ENCODE peak calls at places on chromosome 17, in four cellular contexts. E is neuronal stem cell; D is CD4-positive, alpha-beta memory T cell; W is IMR-90. G is an unnamed sample.

GRCh38 chr17:44901323-44901965 is 2.2 kb upstream of the EFTUD2 start:
- DNase-seq in W (peak), E (no peak), D (no peak), G (no peak)

GRCh38 chr17:80285237-80285920 is 24.7 kb downstream of the RNF213 start:
- DNase-seq in D (no peak), W (no peak), E (no peak), G (no peak)

GRCh38 chr17:8734876-8735275 is 9.8 kb downstream of the CCDC42 start:
- DNase-seq in D (no peak), E (no peak), W (no peak), G (no peak)

GRCh38 chr17:52147431-52147830 is 11.1 kb downstream of the CA10 start:
- DNase-seq in E (no peak), W (no peak), D (no peak), G (no peak)

GRCh38 chr17:65088621-65089385 is 32.3 kb upstream of the GNA13 start:
- DNase-seq in W (no peak), E (no peak), D (no peak), G (no peak)

GRCh38 chr17:81035389-81036127 is 607 bp downstream of the BAIAP2 start:
- DNase-seq in E (no peak), W (no peak), D (no peak), G (no peak)

GRCh38 chr17:61814485-61814884 is 48.8 kb downstream of the BRIP1 start:
- DNase-seq in W (no peak), D (no peak), E (no peak), G (no peak)

GRCh38 chr17:66135896-66136295 is 56.0 kb downstream of the CEP112 start:
- DNase-seq in D (no peak), W (peak), E (no peak), G (no peak)

GRCh38 chr17:3724373-3725077 is 822 bp downstream of the HASPIN start:
- DNase-seq in D (no peak), W (no peak), E (no peak), G (no peak)

GRCh38 chr17:44084131-44084538 is 13.6 kb downstream of the G6PC3 start:
- DNase-seq in E (no peak), D (no peak), W (no peak), G (no peak)

DNA sequence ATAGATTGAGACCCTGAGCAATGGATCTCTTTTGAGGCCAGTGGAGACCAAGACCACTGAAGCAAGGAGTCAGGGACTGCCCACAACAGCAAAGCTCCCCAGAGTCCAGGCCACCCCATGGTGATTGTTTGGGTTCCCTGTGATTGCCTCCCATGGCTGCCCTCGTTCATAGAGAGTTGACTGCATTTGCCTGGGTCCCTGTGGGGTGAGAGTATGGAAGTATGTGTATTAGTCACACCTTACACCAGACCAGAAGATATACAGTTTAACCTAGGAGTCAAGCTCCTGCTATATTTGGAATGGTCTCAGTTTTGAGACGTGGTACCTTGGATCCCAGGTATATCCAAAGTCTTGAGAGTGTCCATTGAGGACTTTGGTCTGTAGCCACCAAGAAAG is 20.2 kb downstream of the HLF start:
- DNase-seq in D (no peak), W (no peak), E (no peak), G (no peak)
- H3K4me3 ChIP-seq in D (no peak), W (no peak), E (no peak), G (no peak)

GRCh38 chr17:48610282-48611211 is at the start of gene HOXB7:
- DNase-seq in D (no peak), W (peak), E (no peak), G (peak)
- H3K4me3 ChIP-seq in D (peak), W (peak), E (peak), G (peak)

GRCh38 chr17:82231312-82231561 is 2.4 kb downstream of the SLC16A3 start:
- DNase-seq in E (no peak), W (no peak), D (peak), G (no peak)

GRCh38 chr17:82230627-82231311 is 1.9 kb downstream of the SLC16A3 start:
- DNase-seq in W (peak), D (peak), E (peak), G (no peak)

GRCh38 chr17:82231562-82232321 is 2.9 kb downstream of the SLC16A3 start:
- DNase-seq in E (no peak), W (peak), D (no peak), G (no peak)

GRCh38 chr17:82232876-82233785 is 4.3 kb downstream of the SLC16A3 start:
- DNase-seq in E (no peak), W (no peak), D (no peak), G (no peak)

GRCh38 chr17:82232322-82232785 is 3.5 kb downstream of the SLC16A3 start:
- DNase-seq in W (no peak), D (no peak), E (no peak), G (no peak)
- H3K4me3 ChIP-seq in W (peak), D (no peak), E (no peak), G (no peak)

GRCh38 chr17:78737332-78737731 is 44.7 kb downstream of the CYTH1 start:
- DNase-seq in D (no peak), E (no peak), W (peak), G (no peak)
- H3K4me3 ChIP-seq in D (peak), E (no peak), W (no peak), G (peak)

GRCh38 chr17:29562615-29563014 is 4.2 kb downstream of the ABHD15 start:
- DNase-seq in W (no peak), E (no peak), D (no peak), G (no peak)
- H3K4me3 ChIP-seq in W (no peak), E (no peak), D (no peak), G (no peak)

GRCh38 chr17:27245230-27245696 is 48.7 kb upstream of the WSB1 start:
- DNase-seq in E (peak), D (peak), W (peak), G (peak)
- H3K4me3 ChIP-seq in E (no peak), D (no peak), W (peak), G (no peak)

G was measured in Jurkat, Clone E6-1.